ENCODE peak calls at places on chromosome 15, in seven cellular contexts. Y, R, G, W, K, H and C are unnamed samples.
A peak's percentile ranks its signal among the peaks of the same experiment; 100 is the strongest.

GRCh38 chr15:39156636-39157255 is 424.1 kb upstream of the THBS1 start:
- DNase-seq in G (no peak), H (peak; percentile 56), K (no peak), Y (no peak), W (no peak), R (no peak), C (no peak)

GRCh38 chr15:67843092-67843501 is 3.3 kb upstream of the RNU6-1 start:
- DNase-seq in Y (no peak), R (no peak), H (no peak), K (no peak), W (no peak), G (no peak), C (no peak)

GRCh38 chr15:67998599-67999122 is 55.5 kb upstream of the PIAS1 start:
- DNase-seq in K (no peak), Y (no peak), G (no peak), H (no peak), R (no peak), W (peak; percentile 61), C (peak; percentile 63)

GRCh38 chr15:40926659-40927496 is 2.3 kb upstream of the DLL4 start:
- DNase-seq in K (no peak), Y (no peak), W (no peak), H (no peak), G (no peak), R (no peak), C (no peak)

GRCh38 chr15:57323806-57324589 is 52.3 kb upstream of the CGNL1 start:
- DNase-seq in K (no peak), G (no peak), H (no peak), Y (peak; percentile 83), R (no peak), W (peak; percentile 76), C (peak; percentile 21)

GRCh38 chr15:85389774-85390173 is 9.4 kb downstream of the AKAP13 start:
- DNase-seq in R (no peak), H (no peak), G (no peak), W (no peak), Y (no peak), K (no peak), C (no peak)

GRCh38 chr15:92638291-92638708 is 17.3 kb downstream of the FAM174B start:
- DNase-seq in K (no peak), H (no peak), G (no peak), Y (peak; percentile 73), W (no peak), R (no peak), C (no peak)

GRCh38 chr15:75452968-75453702 is 1.6 kb upstream of the SIN3A start:
- DNase-seq in H (peak; percentile 55), W (no peak), Y (peak; percentile 65), K (peak; percentile 29), R (peak; percentile 51), G (peak; percentile 76), C (no peak)

GRCh38 chr15:40282144-40282869 is 557 bp downstream of the ANKRD63 start:
- DNase-seq in K (peak; percentile 41), R (peak; percentile 51), H (no peak), W (no peak), G (peak; percentile 77), Y (peak; percentile 54), C (no peak)

GRCh38 chr15:65902373-65902772 is 33.1 kb downstream of the RAB11A start:
- DNase-seq in R (no peak), K (peak; percentile 93), W (peak; percentile 83), Y (peak; percentile 75), H (peak; percentile 68), G (peak; percentile 69), C (no peak)

GRCh38 chr15:62112051-62112450 is 45.3 kb downstream of the C2CD4A start:
- DNase-seq in K (no peak), H (no peak), Y (no peak), R (no peak), G (no peak), W (no peak), C (no peak)

GRCh38 chr15:62777657-62778056 is 264.9 kb upstream of the TPM1 start:
- DNase-seq in H (no peak), Y (no peak), W (no peak), R (no peak), G (no peak), K (no peak), C (no peak)

GRCh38 chr15:93459396-93459795 is 370.4 kb upstream of the RGMA start:
- DNase-seq in G (no peak), Y (no peak), R (no peak), W (no peak), K (no peak), H (peak; percentile 53), C (no peak)

GRCh38 chr15:58521293-58521991 is 89.7 kb downstream of the LIPC start:
- DNase-seq in H (peak; percentile 58), K (peak; percentile 98), R (peak; percentile 22), G (peak; percentile 78), W (peak; percentile 99), Y (peak; percentile 73), C (no peak)

GRCh38 chr15:62503451-62503850 is 338.4 kb upstream of the C2CD4B start:
- DNase-seq in R (peak; percentile 13), W (no peak), Y (peak; percentile 42), H (peak; percentile 35), G (no peak), K (no peak), C (peak; percentile 28)

GRCh38 chr15:89630260-89630659 is 25.0 kb downstream of the KIF7 start:
- DNase-seq in G (no peak), H (no peak), R (no peak), W (no peak), Y (no peak), K (no peak), C (no peak)

GRCh38 chr15:32959077-32959476 is 235.4 kb downstream of the FMN1 start:
- DNase-seq in H (no peak), W (no peak), Y (no peak), G (no peak), K (no peak), R (no peak), C (peak; percentile 62)

GRCh38 chr15:68997050-68997449 is 17.4 kb upstream of the NOX5 start:
- DNase-seq in R (no peak), Y (no peak), K (no peak), G (no peak), W (no peak), H (no peak), C (no peak)

GRCh38 chr15:24146251-24146650 is 459.1 kb upstream of the NDN start:
- DNase-seq in K (no peak), Y (no peak), H (no peak), W (no peak), G (no peak), R (no peak), C (no peak)

GRCh38 chr15:35379972-35380371 is 166.0 kb downstream of the DPH6 start:
- DNase-seq in Y (no peak), R (no peak), H (no peak), G (no peak), K (no peak), W (peak; percentile 65), C (no peak)

GRCh38 chr15:72785452-72786243 is 2.1 kb upstream of the ADPGK start:
- DNase-seq in W (no peak), R (no peak), G (no peak), Y (peak; percentile 52), K (no peak), H (no peak), C (peak; percentile 60)

GRCh38 chr15:62509395-62509973 is 344.4 kb upstream of the C2CD4B start:
- DNase-seq in R (no peak), K (no peak), H (no peak), G (no peak), W (no peak), Y (no peak), C (no peak)

GRCh38 chr15:38217181-38217580 is 35.5 kb upstream of the SPRED1 start:
- DNase-seq in H (no peak), Y (no peak), K (no peak), G (no peak), W (no peak), R (no peak), C (peak; percentile 17)

GRCh38 chr15:47961401-47962090 is 159.2 kb upstream of the SLC24A5 start:
- DNase-seq in H (no peak), K (no peak), G (no peak), R (no peak), Y (no peak), W (no peak), C (no peak)

GRCh38 chr15:42387603-42388002 is 28.3 kb downstream of the CAPN3 start:
- DNase-seq in R (no peak), G (no peak), H (no peak), Y (no peak), W (no peak), K (no peak), C (no peak)

GRCh38 chr15:73926191-73927002 is at the start of gene LOXL1:
- DNase-seq in R (peak; percentile 68), G (peak; percentile 76), W (peak; percentile 53), K (no peak), H (peak; percentile 82), Y (peak; percentile 90), C (peak; percentile 90)

GRCh38 chr15:66255293-66255676 is 1.7 kb upstream of the MEGF11 start:
- DNase-seq in H (no peak), Y (no peak), G (no peak), K (no peak), R (no peak), W (no peak), C (no peak)

GRCh38 chr15:33780011-33780768 is 188.1 kb upstream of the CHRM5 start:
- DNase-seq in W (no peak), H (no peak), G (no peak), Y (no peak), R (no peak), K (no peak), C (no peak)

GRCh38 chr15:32657198-32657886 is 15.8 kb downstream of the SCG5 start:
- DNase-seq in R (no peak), G (no peak), H (no peak), K (no peak), W (peak; percentile 51), Y (no peak), C (no peak)

GRCh38 chr15:76239786-76240185 is 71.5 kb downstream of the ETFA start:
- DNase-seq in Y (no peak), G (no peak), W (no peak), K (no peak), R (no peak), H (no peak), C (no peak)

GRCh38 chr15:89002281-89002761 is 85.9 kb upstream of the ABHD2 start:
- DNase-seq in W (no peak), H (no peak), G (peak; percentile 72), R (no peak), K (no peak), Y (no peak), C (peak; percentile 80)

GRCh38 chr15:74630284-74631086 is 14.8 kb downstream of the CLK3 start:
- DNase-seq in Y (no peak), K (no peak), W (no peak), R (no peak), H (no peak), G (no peak), C (peak; percentile 16)

GRCh38 chr15:98715890-98716443 is 67.6 kb downstream of the IGF1R start:
- DNase-seq in Y (no peak), K (no peak), R (no peak), W (no peak), H (no peak), G (no peak), C (no peak)

GRCh38 chr15:29913528-29914135 is 91.4 kb upstream of the TJP1 start:
- DNase-seq in W (no peak), H (no peak), K (no peak), G (no peak), R (no peak), Y (no peak), C (peak; percentile 69)

GRCh38 chr15:80898040-80898439 is 91.6 kb downstream of the MESD start:
- DNase-seq in K (peak; percentile 5), Y (no peak), R (no peak), W (no peak), G (no peak), H (no peak), C (no peak)

GRCh38 chr15:39167114-39168058 is 413.5 kb upstream of the THBS1 start:
- DNase-seq in G (no peak), W (no peak), R (no peak), H (no peak), K (no peak), Y (no peak), C (peak; percentile 80)

GRCh38 chr15:67708500-67708899 is 116.8 kb upstream of the SKOR1 start:
- DNase-seq in K (no peak), Y (no peak), G (no peak), R (no peak), H (no peak), W (no peak), C (no peak)

GRCh38 chr15:40859206-40859851 is 14.7 kb downstream of the RHOV start:
- DNase-seq in W (peak; percentile 46), G (peak; percentile 88), Y (peak; percentile 84), K (peak; percentile 59), R (peak; percentile 89), H (peak; percentile 56), C (peak; percentile 48)